ENCODE peak calls at places on chromosomes 16 and 17, in five cellular contexts. N, F, A, G and O are unnamed samples.

GRCh38 chr17:69639096-69639495 is 224.6 kb downstream of the MAP2K6 start:
- DNase-seq in N (no peak), F (no peak), A (no peak), G (no peak), O (no peak)

GRCh38 chr17:37648555-37648954 is 5.3 kb upstream of the DDX52 start:
- DNase-seq in N (no peak), F (peak), A (no peak), G (no peak), O (no peak)

GRCh38 chr16:63131503-63131902 is 1095.3 kb upstream of the CDH8 start:
- DNase-seq in N (no peak), F (no peak), A (no peak), G (no peak), O (no peak)

GRCh38 chr17:43011728-43012472 is 5.3 kb downstream of the IFI35 start:
- DNase-seq in N (no peak), F (no peak), A (no peak), G (no peak), O (no peak)

GRCh38 chr16:56606071-56606687 is 2.2 kb upstream of the MT2A start:
- DNase-seq in N (no peak), F (peak), A (no peak), G (no peak), O (no peak)

GRCh38 chr16:35176449-35176848 is 1717.0 kb downstream of the TP53TG3F start:
- DNase-seq in N (no peak), F (no peak), A (no peak), G (no peak), O (no peak)

GRCh38 chr16:54945063-54945462 is 14.4 kb downstream of the IRX5 start:
- DNase-seq in N (no peak), F (no peak), A (no peak), G (no peak), O (no peak)

GRCh38 chr16:24409045-24409444 is 130.3 kb upstream of the RBBP6 start:
- DNase-seq in N (no peak), F (no peak), A (no peak), G (no peak), O (no peak)

GRCh38 chr16:71230122-71230845 is at the start of gene HYDIN:
- DNase-seq in N (no peak), F (peak), A (no peak), G (no peak), O (peak)

GRCh38 chr17:57256708-57257112 is 387 bp downstream of the MSI2 start:
- DNase-seq in N (peak), F (peak), A (peak), G (no peak), O (peak)

GRCh38 chr16:23506606-23506994 is 3.7 kb downstream of the GGA2 start:
- DNase-seq in N (no peak), F (no peak), A (no peak), G (no peak), O (no peak)

GRCh38 chr16:71771571-71771970 is 37.1 kb downstream of the AP1G1 start:
- DNase-seq in N (no peak), F (no peak), A (no peak), G (no peak), O (no peak)

GRCh38 chr16:89507834-89508590 is at the start of gene SPG7:
- DNase-seq in N (peak), F (peak), A (peak), G (peak), O (peak)

GRCh38 chr16:47309581-47310312 is 151.1 kb downstream of the ITFG1 start:
- DNase-seq in N (no peak), F (no peak), A (no peak), G (no peak), O (no peak)

GRCh38 chr17:48011405-48012150 is 26.0 kb downstream of the COPZ2 start:
- DNase-seq in N (peak), F (peak), A (peak), G (peak), O (no peak)

GRCh38 chr16:72989203-72989991 is 58.5 kb downstream of the ZFHX3 start:
- DNase-seq in N (no peak), F (peak), A (no peak), G (no peak), O (no peak)

GRCh38 chr16:4380131-4381063 is 8.7 kb downstream of the VASN start:
- DNase-seq in N (no peak), F (no peak), A (no peak), G (no peak), O (no peak)

GRCh38 chr17:4142107-4142900 is 526 bp downstream of the ZZEF1 start:
- DNase-seq in N (peak), F (peak), A (no peak), G (peak), O (peak)

GRCh38 chr16:49352923-49353322 is 20.7 kb upstream of the C16orf78 start:
- DNase-seq in N (no peak), F (peak), A (no peak), G (no peak), O (no peak)

GRCh38 chr16:30122621-30123160 is 329 bp downstream of the MAPK3 start:
- DNase-seq in N (no peak), F (no peak), A (peak), G (no peak), O (no peak)

GRCh38 chr16:14286381-14287230 is 215.5 kb downstream of the MRTFB start:
- DNase-seq in N (no peak), F (no peak), A (peak), G (no peak), O (no peak)

DNA sequence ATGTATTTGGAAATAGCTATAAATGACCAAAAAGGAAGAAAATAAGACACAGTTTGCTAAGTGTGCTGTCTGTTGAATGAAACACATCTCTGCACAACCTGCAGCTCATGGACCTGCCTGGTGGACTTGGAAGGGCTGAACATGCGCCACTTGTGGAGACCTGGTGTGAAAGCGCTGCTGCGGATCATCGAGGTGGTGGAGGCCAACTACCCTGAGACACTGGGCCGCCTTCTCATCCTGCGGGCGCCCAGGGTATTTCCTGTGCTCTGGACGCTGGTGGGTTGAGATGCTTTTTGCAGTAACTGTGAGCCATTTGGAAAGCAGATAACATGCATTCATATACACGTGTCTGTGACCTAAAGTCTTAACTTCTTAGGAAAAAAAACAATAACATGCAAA is 65.4 kb downstream of the SEC14L1 start:
- DNase-seq in N (no peak), F (no peak), A (no peak), G (no peak), O (no peak)
- H3K27ac ChIP-seq in N (no peak), F (peak), A (no peak), G (no peak), O (no peak)

GRCh38 chr16:2687531-2688308 is 5.4 kb downstream of the KCTD5 start:
- DNase-seq in N (no peak), F (no peak), A (no peak), G (no peak), O (no peak)

GRCh38 chr16:2690852-2691251 is 8.5 kb downstream of the KCTD5 start:
- DNase-seq in N (no peak), F (no peak), A (no peak), G (no peak), O (no peak)

GRCh38 chr16:2689968-2690830 is 7.9 kb downstream of the KCTD5 start:
- DNase-seq in N (no peak), F (no peak), A (no peak), G (no peak), O (no peak)

GRCh38 chr16:2682209-2683021 is at the start of gene KCTD5:
- DNase-seq in N (peak), F (peak), A (peak), G (peak), O (peak)

DNA sequence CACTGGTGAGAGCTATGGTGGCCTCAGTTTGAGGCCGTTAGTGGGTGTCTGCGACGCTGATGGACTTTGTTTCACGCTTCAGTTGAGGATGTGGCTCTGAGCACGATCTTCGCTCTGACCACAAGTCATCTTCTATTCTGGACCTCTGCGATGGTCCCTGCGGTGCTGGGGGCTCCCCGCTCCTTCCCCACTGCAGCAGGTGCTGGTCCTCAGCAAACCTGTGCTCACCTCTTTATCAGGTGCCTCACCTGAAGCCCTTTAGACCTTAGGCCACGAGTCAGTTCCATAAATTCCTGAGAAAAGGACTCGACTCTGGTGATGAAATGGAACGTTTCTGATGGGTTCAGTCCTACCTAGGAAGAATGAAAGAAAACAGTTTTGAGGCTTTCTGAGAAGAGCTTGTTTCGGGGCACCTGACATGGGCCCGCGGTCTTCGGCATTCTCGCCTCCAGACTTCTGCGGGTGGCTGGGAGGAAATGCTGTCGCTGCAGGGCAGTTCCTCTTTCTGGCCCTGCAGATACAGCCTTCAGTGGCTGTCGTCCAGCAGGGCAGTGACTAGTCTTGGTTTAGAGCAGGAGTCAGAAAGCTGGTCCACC is 4.7 kb downstream of the KCTD5 start:
- DNase-seq in N (no peak), F (no peak), A (no peak), G (peak), O (peak)
- H3K4me3 ChIP-seq in N (no peak), F (no peak), A (no peak), G (no peak), O (no peak)

DNA sequence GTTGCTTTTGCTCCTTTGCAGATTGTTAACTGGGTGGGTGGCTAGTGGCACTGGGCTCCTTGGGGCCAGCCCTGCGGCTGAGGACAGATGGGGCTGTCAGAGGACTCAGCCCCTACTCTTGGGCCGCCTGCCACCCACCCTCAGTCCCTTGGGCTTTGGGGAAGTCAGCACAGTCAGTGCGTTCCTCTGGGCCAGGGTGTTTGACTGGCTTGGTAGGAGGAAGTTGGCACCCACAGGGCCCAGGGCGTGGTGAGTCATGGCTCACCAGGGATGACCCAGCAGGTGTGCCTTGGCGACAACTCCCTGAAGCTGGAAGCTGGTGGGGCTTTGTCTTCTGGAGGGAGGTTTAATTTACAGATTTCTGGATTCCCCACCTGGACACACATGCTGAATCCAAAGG is 32.4 kb downstream of the HAPSTR1 start:
- DNase-seq in N (no peak), F (no peak), A (no peak), G (peak), O (peak)
- H3K27ac ChIP-seq in N (no peak), F (no peak), A (no peak), G (no peak), O (no peak)

DNA sequence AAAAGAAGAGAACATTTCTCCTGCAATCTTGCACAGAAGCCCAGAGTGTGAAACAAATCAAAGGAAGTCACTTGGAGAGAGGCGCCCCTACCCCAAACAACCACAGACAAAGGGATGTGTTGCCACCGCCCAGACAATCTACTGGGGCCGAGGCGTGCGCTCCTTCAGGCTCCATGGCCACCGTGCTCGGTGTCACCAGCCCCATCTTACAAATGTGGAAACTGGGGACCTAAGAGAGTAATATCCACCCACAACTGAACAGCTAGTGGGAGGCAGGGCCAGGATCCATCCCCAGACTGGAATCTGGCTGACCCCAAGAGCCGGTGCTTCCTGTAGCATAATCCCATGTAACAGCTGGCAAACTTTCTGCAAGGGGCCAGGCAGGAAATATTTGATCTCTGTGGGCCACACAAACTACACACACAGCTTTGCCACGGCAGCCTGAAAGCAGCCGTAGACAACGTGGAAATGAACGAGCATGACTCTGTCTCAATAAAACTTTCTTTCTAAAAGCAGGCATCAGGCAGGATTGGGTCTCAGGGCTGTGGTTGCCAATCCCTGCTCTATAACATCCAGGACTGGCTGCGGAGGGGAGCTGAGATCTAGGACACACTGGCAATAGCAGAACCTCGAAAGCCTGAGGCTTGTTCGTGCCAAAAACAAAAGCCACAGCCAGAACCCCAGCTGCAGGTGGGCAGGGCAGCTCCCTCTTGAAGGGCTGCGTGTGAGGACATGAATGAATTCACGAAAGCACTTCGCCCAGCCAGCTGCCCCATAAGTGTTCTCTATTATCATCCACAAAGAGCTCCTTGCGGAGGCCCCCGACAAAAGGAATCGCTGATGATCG is 26.6 kb upstream of the GINS2 start:
- DNase-seq in N (peak), F (peak), A (no peak), G (no peak), O (no peak)
- H3K4me3 ChIP-seq in N (no peak), F (no peak), A (no peak), G (no peak), O (no peak)

DNA sequence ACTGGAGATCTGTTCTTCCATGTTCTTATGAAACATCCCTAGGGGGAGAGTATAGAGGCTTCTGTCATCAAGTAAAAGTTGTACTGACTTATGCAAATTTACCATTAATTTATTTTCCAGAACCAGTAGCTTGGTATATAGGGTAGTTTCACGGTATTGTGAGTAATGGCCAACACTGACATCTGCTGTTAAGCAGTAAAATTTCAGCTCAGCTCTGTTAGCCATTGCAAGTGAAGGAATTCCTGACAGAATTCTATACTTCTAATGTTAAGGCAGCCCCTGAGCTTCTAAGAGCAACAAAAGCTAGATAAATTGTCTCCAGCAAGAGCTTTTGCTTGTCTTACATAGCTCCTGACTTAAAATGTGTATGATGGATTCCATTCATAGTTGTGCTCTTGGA is 613.5 kb upstream of the C16orf82 start:
- DNase-seq in N (no peak), F (no peak), A (no peak), G (no peak), O (no peak)
- H3K27ac ChIP-seq in N (no peak), F (no peak), A (no peak), G (no peak), O (no peak)

DNA sequence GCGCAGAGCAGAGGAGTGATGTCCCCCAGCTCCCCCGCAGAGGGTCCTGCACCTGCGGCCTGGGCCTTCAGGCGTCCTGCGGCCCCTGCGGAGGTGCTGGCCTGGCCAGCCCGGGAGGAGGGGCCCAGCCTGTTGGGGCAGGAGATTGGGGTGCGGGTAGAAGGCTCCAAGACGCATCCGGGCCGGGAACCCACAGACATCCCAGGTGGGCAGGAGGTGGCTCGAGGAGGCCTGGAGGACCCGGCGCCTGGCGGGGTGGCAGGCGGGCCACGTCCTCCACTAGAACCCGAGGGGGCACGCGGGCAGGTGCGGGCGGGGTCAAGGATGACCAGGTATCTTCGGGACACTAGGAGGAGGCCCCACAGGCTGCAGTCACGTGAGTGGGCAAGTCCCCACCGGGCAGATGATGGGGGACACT is 647 bp upstream of the SECTM1 start:
- DNase-seq in N (no peak), F (no peak), A (no peak), G (no peak), O (no peak)
- H3K4me3 ChIP-seq in N (peak), F (no peak), A (peak), G (peak), O (no peak)

DNA sequence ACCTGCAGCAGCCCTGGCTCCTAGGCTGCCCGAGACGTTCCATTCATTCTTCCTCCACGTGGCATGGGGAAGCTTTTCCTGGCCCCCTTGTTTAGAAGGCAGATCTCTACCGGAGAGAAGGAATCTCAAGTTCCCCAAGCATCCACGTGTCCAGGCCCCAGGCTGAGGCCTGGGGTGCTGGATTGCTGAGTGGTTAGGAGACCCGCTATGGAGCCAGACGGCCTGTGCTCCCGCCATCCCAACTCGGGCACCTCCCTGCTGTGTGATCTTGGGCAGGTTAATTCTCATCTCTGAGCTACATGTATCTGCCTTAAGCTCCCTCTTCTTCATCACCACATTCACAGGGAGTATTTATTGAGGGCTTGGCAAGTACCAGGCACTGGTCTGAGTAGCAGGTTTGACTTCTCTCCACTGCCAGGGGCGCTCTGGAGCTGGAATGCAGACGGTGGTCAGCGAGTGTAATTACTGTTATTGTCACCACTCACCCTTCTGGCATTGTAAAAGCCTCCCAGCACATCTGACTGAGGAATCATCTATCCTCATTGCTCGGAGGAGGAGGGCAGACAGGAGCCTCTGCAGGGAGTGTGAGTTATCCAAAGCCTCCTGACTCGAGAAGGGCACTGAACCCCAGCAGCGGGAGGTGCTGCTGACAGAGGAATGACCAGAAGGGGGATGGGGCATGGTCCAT is 1.1 kb upstream of the ADGRG1 start:
- DNase-seq in N (no peak), F (peak), A (no peak), G (no peak), O (no peak)
- H3K27ac ChIP-seq in N (no peak), F (no peak), A (no peak), G (peak), O (peak)